ENCODE peak calls at places on chromosomes 4 and X, in five cellular contexts. C is heart right ventricle, L is HFF-Myc, R is AG09319, I is dorsolateral prefrontal cortex. K is an unnamed sample.

GRCh38 chr4:155026715-155027114 is 181.7 kb upstream of the NPY2R start:
- DNase-seq in C (no peak), L (no peak), R (no peak), I (no peak), K (no peak)

GRCh38 chr4:21366840-21367239 is 581.7 kb downstream of the KCNIP4 start:
- DNase-seq in C (no peak), L (no peak), R (no peak), I (no peak), K (no peak)

GRCh38 chr4:41678086-41678485 is 70.4 kb downstream of the PHOX2B start:
- DNase-seq in C (no peak), L (no peak), R (no peak), I (no peak), K (no peak)

GRCh38 chrX:12901486-12901885 is 4.9 kb upstream of the TLR8 start:
- DNase-seq in C (peak), L (peak), R (peak), I (peak), K (no peak)

GRCh38 chrX:65679071-65679540 is 11.7 kb downstream of the MSN start:
- DNase-seq in C (no peak), L (no peak), R (no peak), I (no peak), K (no peak)

GRCh38 chrX:50941638-50942037 is 31.1 kb downstream of the BMP15 start:
- DNase-seq in C (no peak), L (no peak), R (no peak), I (no peak), K (no peak)

GRCh38 chr4:127604949-127605709 is 27.6 kb upstream of the INTU start:
- DNase-seq in C (no peak), L (no peak), R (peak), I (no peak), K (no peak)

GRCh38 chrX:56978172-56978571 is 17.2 kb downstream of the SPIN3 start:
- DNase-seq in C (no peak), L (no peak), R (no peak), I (no peak), K (no peak)

GRCh38 chrX:85111347-85111746 is 107.7 kb downstream of the APOOL start:
- DNase-seq in C (no peak), L (no peak), R (no peak), I (no peak), K (no peak)

GRCh38 chrX:68995780-68996551 is 167.1 kb downstream of the EFNB1 start:
- DNase-seq in C (peak), L (no peak), R (peak), I (no peak), K (peak)

GRCh38 chr4:88528861-88529260 is 5.3 kb upstream of the PYURF start:
- DNase-seq in C (no peak), L (no peak), R (no peak), I (no peak), K (no peak)

GRCh38 chr4:38574559-38575333 is 89.3 kb upstream of the KLF3 start:
- DNase-seq in C (no peak), L (no peak), R (no peak), I (peak), K (no peak)

GRCh38 chrX:119488749-119489148 is 20.5 kb downstream of the SLC25A5 start:
- DNase-seq in C (no peak), L (no peak), R (no peak), I (no peak), K (no peak)

GRCh38 chr4:57157611-57158137 is 47.5 kb upstream of the IGFBP7 start:
- DNase-seq in C (no peak), L (no peak), R (no peak), I (no peak), K (no peak)

GRCh38 chr4:186204103-186204559 is 12.8 kb downstream of the CYP4V2 start:
- DNase-seq in C (no peak), L (no peak), R (no peak), I (no peak), K (no peak)

GRCh38 chr4:112279025-112279881 is 6.5 kb downstream of the TIFA start:
- DNase-seq in C (no peak), L (no peak), R (no peak), I (no peak), K (no peak)

GRCh38 chr4:128289523-128290158 is 2.0 kb upstream of the PGRMC2 start:
- DNase-seq in C (no peak), L (no peak), R (no peak), I (no peak), K (no peak)

GRCh38 chrX:131812847-131813825 is 210.0 kb upstream of the STK26 start:
- DNase-seq in C (no peak), L (no peak), R (peak), I (peak), K (no peak)

GRCh38 chrX:24466025-24466424 is 939 bp downstream of the PDK3 start:
- DNase-seq in C (no peak), L (no peak), R (no peak), I (no peak), K (no peak)

GRCh38 chr4:181796502-181796901 is 446.7 kb upstream of the TENM3 start:
- DNase-seq in C (no peak), L (no peak), R (no peak), I (no peak), K (no peak)

GRCh38 chr4:13218316-13218958 is 265.7 kb downstream of the RAB28 start:
- DNase-seq in C (no peak), L (no peak), R (no peak), I (no peak), K (no peak)

GRCh38 chr4:101400096-101400495 is 52.8 kb upstream of the PPP3CA start:
- DNase-seq in C (no peak), L (no peak), R (no peak), I (no peak), K (no peak)

GRCh38 chr4:36208884-36209473 is 35.3 kb downstream of the ARAP2 start:
- DNase-seq in C (no peak), L (no peak), R (no peak), I (no peak), K (no peak)

GRCh38 chr4:140862182-140862442 is 105.9 kb upstream of the TBC1D9 start:
- DNase-seq in C (no peak), L (no peak), R (no peak), I (no peak), K (no peak)

GRCh38 chr4:38128478-38129451 is 168.6 kb downstream of the PTTG2 start:
- DNase-seq in C (no peak), L (no peak), R (no peak), I (no peak), K (no peak)

GRCh38 chrX:20225488-20225833 is 41.2 kb downstream of the RPS6KA3 start:
- DNase-seq in C (no peak), L (no peak), R (no peak), I (no peak), K (no peak)

GRCh38 chr4:47836655-47837581 is 949 bp downstream of the CORIN start:
- DNase-seq in C (peak), L (peak), R (peak), I (peak), K (peak)

GRCh38 chr4:13859423-13859822 is 231.9 kb upstream of the BOD1L1 start:
- DNase-seq in C (no peak), L (no peak), R (no peak), I (no peak), K (no peak)

GRCh38 chr4:84583871-84584373 is 995 bp downstream of the CDS1 start:
- DNase-seq in C (no peak), L (no peak), R (no peak), I (no peak), K (no peak)

GRCh38 chr4:78654809-78655208 is 103.2 kb downstream of the ANXA3 start:
- DNase-seq in C (no peak), L (peak), R (peak), I (no peak), K (no peak)

GRCh38 chr4:146776691-146777090 is 138.0 kb downstream of the POU4F2 start:
- DNase-seq in C (no peak), L (no peak), R (no peak), I (no peak), K (no peak)

GRCh38 chr4:175427751-175428150 is 384.3 kb downstream of the GPM6A start:
- DNase-seq in C (no peak), L (no peak), R (no peak), I (no peak), K (no peak)

GRCh38 chr4:173237152-173237551 is 68.5 kb downstream of the GALNT7 start:
- DNase-seq in C (no peak), L (no peak), R (no peak), I (no peak), K (no peak)

GRCh38 chrX:64338296-64338695 is 57.0 kb downstream of the MTMR8 start:
- DNase-seq in C (no peak), L (no peak), R (no peak), I (no peak), K (no peak)

GRCh38 chr4:53671757-53672156 is 80.5 kb upstream of the LNX1 start:
- DNase-seq in C (no peak), L (no peak), R (no peak), I (no peak), K (no peak)

GRCh38 chr4:101556845-101557244 is 209.5 kb upstream of the PPP3CA start:
- DNase-seq in C (no peak), L (no peak), R (no peak), I (no peak), K (no peak)

DNA sequence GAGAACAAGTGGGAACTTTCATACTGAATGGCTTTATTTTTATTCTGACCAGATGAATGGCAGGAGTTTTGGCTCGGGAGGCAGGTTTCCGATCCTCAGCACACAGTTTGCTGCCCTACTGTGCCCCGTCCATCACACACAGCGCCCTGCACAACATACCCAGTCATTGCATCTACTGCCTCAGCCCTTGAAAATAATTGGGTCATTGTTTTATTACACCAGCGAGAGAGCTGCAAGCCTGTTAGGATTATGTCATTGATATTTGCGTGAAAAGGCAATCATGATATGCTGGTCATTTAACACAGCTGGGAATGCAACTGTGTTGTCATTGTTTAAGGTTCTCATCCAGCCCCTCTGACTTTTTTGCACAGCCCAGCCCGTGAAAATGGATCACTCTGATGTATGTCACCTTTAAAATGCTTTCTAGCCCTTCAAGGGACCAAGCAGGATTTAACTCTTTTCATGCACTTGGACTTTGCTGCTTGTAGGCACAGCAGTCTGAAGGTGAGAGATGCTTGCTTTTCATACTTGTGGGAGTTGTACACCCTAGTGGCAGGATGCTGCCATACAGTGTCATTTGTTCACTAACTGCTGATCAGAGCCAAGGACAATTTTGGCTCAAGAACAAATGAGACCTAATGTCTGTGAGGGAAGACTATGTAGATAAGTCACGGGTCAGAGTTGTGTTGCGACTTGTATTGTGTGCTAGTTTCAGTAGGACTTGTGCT is 62.3 kb downstream of the RTL9 start:
- DNase-seq in C (no peak), L (no peak), R (no peak), I (peak), K (no peak)
- TF ChIP-seq CTCF in C (peak), L (peak), R (peak), I (peak), K (peak)

DNA sequence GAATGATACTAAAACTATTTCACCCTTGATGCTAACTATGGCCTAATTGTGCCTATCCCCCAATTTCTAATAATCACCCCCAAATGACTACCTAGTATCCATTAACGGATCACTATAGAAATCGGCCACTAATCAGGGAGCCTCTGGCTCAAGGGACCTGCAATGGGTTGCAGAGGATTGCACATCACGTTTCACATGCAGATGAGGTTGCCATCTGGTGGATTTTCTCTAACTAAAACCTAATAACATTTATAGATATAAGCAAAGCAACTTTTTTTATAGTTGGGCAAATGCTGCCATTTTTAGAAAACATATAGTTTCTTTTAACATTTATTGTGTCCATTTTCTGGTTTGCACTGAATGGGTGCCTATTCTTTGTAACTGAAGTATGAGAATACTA is 28.3 kb upstream of the ALG13 start:
- DNase-seq in C (no peak), L (no peak), R (no peak), I (no peak), K (no peak)
- TF ChIP-seq CTCF in C (no peak), L (no peak), R (no peak), I (no peak), K (no peak)

GRCh38 chrX:47643926-47644325 is 6.4 kb downstream of the ELK1 start:
- DNase-seq in C (no peak), L (no peak), R (no peak), I (no peak), K (no peak)
- TF ChIP-seq CTCF in C (peak), L (no peak), R (peak), I (peak), K (peak)

GRCh38 chrX:140389331-140389730 is 115.5 kb downstream of the SOX3 start:
- DNase-seq in C (no peak), L (no peak), R (no peak), I (no peak), K (no peak)
- TF ChIP-seq CTCF in C (no peak), L (no peak), R (no peak), I (no peak), K (no peak)

DNA sequence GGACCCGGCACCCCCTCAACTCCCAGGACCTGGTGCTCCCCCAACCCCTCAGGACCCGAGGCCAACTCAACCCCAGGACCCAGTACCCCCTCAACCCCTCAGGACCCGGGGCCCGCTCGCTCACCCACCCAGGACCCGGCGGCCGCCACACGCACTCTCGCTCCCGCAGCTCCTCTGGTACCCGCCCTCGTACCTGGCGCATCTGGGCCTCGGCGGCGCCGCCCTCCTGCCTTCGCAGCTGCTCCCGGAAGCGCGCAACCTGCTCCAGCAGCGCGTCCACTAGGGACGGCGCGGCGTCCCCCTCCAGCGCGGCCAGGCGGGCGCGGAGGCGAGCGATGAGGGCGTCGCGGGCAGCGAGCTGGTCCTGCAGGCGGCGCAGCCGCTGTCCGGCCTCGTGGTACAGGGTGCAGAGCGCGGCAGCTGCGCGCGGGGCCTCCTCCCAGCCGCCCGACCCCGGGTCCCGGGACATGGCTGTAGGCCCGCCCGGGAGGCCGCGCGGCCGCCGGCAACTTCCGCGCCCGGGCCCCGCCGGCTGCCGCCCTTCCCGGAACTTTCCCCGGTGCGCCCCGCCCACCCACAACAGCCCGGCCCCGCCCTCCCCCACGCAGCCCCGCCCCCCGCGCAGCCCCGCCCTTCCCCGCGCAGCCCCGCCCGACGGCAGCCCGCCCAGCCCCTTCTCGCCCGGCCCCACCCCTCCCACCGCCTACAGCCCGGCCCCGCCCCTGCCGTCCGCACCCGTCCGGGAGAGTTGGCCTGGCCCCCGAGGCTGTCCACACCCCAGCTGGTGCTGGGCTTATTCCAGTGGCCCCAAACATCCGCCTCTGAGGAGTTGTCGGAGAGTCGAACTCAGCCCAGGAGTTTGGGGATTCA is at the start of gene TNIP2:
- DNase-seq in C (peak), L (no peak), R (peak), I (peak), K (peak)
- TF ChIP-seq CTCF in C (peak), L (peak), R (no peak), I (peak), K (peak)

GRCh38 chrX:36963069-36963808 is 44.9 kb upstream of the FAM47C start:
- DNase-seq in C (no peak), L (no peak), R (no peak), I (no peak), K (no peak)

GRCh38 chrX:36961590-36961989 is 46.6 kb upstream of the FAM47C start:
- DNase-seq in C (no peak), L (no peak), R (no peak), I (no peak), K (no peak)

DNA sequence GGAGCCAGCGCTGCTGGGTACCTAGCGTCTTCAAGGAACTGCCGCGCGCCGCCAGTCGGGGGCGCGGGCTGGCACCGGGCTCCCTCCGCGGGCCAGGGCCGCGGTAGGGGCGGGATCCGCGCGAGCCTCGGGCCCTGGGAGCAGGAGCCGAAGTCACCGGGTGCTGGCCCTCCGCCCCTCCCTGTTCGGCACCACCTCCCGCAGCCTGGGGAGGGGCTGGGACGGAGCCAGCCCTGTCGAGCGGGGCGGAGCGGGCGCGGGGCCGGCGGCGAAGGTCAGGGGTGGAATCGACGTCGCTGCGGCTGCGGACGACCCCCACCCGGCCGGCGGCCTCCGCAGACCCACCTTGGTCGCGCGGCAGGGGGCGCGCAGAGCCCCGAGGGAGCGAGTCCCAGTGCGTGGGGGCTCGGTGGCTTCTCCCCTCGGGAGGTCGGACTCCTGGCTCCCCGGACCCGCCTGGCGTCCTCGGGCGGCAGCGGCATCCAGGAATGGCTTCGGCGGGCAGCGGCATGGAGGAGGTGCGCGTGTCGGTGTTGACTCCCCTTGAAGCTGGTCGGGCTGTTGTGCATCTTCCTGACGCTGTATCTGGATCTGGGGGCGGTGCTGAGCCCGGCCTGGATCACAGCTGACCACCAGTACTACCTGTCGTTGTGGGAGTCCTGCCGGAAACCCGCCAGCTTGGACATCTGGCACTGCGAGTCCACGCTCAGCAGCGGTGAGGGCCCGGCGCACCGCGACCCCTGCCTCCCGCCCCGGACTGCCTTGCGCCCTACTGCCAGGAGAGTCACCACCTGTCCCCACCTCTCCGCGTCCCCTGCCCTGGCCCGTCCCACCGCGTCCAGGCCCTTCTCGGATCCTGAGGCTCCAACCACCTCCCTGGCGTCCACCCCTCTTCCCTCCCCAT is 50.5 kb upstream of the FAM47C start:
- DNase-seq in C (no peak), L (no peak), R (no peak), I (no peak), K (no peak)
- TF ChIP-seq CTCF in C (no peak), L (no peak), R (no peak), I (no peak), K (peak)

DNA sequence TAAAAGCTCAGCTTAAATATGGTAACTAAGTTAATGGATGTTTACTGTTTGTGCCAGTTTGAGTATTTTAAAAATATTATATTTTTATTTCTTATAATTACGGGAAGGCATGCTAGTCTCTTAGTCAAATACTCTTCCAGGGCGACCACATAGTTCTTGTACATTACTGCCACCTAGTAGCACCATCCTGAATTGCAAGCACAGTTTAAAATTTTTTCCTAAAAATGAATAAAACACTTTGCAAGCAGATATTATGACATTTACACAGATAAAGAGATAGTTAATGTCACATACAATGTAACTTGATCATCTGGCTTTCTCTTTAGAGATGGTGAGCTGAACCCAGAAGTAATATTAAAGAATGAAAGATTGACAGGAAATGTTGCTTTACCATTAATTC is 11.5 kb downstream of the NDP start:
- DNase-seq in C (no peak), L (no peak), R (no peak), I (no peak), K (no peak)
- TF ChIP-seq CTCF in C (no peak), L (no peak), R (peak), I (no peak), K (no peak)